ENCODE peak calls at places on chromosomes 7 and 10, in eight cellular contexts. T is anterior cingulate cortex, D is SJCRH30, U is cardiac muscle cell, X is NCI-H774, P is left colon, G is glutamatergic neuron, V is activated T-helper 1 cell treated with Interleukin-2 at 50 U/mL for 16 hours. L is an unnamed sample.

GRCh38 chr10:128927389-128927788 is 539.7 kb upstream of the MGMT start:
- DNase-seq in D (no peak), P (no peak), V (no peak), G (no peak), T (no peak), U (no peak), X (no peak), L (no peak)

GRCh38 chr7:70634610-70635068 is 497.3 kb upstream of the GALNT17 start:
- DNase-seq in V (no peak), P (no peak), T (no peak), U (no peak), G (no peak), D (no peak), X (no peak), L (no peak)

GRCh38 chr7:132656846-132657776 is 80.8 kb upstream of the PLXNA4 start:
- DNase-seq in U (peak; percentile 24), T (no peak), P (no peak), G (peak; percentile 41), V (no peak), X (no peak), D (peak; percentile 43), L (no peak)

GRCh38 chr7:73560035-73560835 is 2.7 kb upstream of the BCL7B start:
- DNase-seq in G (no peak), T (peak; percentile 1), D (peak; percentile 43), P (no peak), U (no peak), V (no peak), X (no peak), L (no peak)

GRCh38 chr7:132393789-132394261 is 182.4 kb downstream of the PLXNA4 start:
- DNase-seq in D (no peak), U (no peak), X (no peak), G (no peak), T (no peak), P (no peak), V (no peak), L (no peak)

GRCh38 chr10:14904316-14904732 is 25.7 kb downstream of the SUV39H2 start:
- DNase-seq in D (peak; percentile 27), U (peak; percentile 30), T (no peak), X (no peak), V (no peak), P (no peak), G (no peak), L (peak; percentile 43)

GRCh38 chr7:87599336-87599735 is 1.3 kb downstream of the ABCB1 start:
- DNase-seq in X (no peak), P (peak; percentile 46), G (no peak), D (peak; percentile 25), T (no peak), U (no peak), V (peak; percentile 4), L (peak; percentile 37)

GRCh38 chr10:63675171-63675570 is 154.0 kb downstream of the REEP3 start:
- DNase-seq in T (no peak), U (no peak), D (no peak), P (no peak), V (no peak), X (no peak), G (no peak), L (no peak)

GRCh38 chr10:111207525-111207924 is 130.7 kb downstream of the ADRA2A start:
- DNase-seq in V (no peak), G (no peak), T (no peak), D (peak; percentile 32), X (no peak), P (peak; percentile 37), U (no peak), L (peak; percentile 80)

GRCh38 chr10:110010076-110011069 is 2.6 kb downstream of the ADD3 start:
- DNase-seq in D (peak; percentile 43), U (no peak), G (no peak), X (no peak), V (peak; percentile 22), T (no peak), P (no peak), L (no peak)

L was measured in mucosa of descending colon.